ENCODE peak calls at places on chromosomes 11 and 22, in six cellular contexts. D is A549, W is GM12878, A is upper lobe of left lung, F is HepG2, M is K562. J is an unnamed sample.

GRCh38 chr11:64163951-64164350 is 2.0 kb downstream of the MACROD1 start:
- ATAC-seq in D (no peak), W (no peak), A (no peak), F (no peak), M (no peak), J (no peak)

GRCh38 chr11:74696488-74696887 is 34.7 kb downstream of the CHRDL2 start:
- ATAC-seq in D (peak; percentile 39), W (no peak), A (peak; percentile 13), F (no peak), M (no peak), J (peak; percentile 16)

GRCh38 chr11:11363674-11364073 is 10.6 kb upstream of the CSNK2A3 start:
- ATAC-seq in D (no peak), W (no peak), A (no peak), F (no peak), M (no peak), J (no peak)

GRCh38 chr11:128424867-128425285 is 162.5 kb downstream of the ETS1 start:
- ATAC-seq in D (no peak), W (no peak), A (peak; percentile 85), F (peak; percentile 98), M (no peak), J (peak; percentile 62)

GRCh38 chr11:73249858-73250773 is 22.0 kb upstream of the P2RY6 start:
- ATAC-seq in D (no peak), W (peak; percentile 16), A (no peak), F (no peak), M (no peak), J (no peak)

GRCh38 chr22:44351685-44352377 is 39.1 kb upstream of the SHISAL1 start:
- ATAC-seq in D (peak; percentile 71), W (no peak), A (peak; percentile 41), F (no peak), M (no peak), J (peak; percentile 80)

GRCh38 chr22:40250608-40251007 is 72.9 kb downstream of the TNRC6B start:
- ATAC-seq in D (no peak), W (peak; percentile 93), A (no peak), F (no peak), M (no peak), J (no peak)

GRCh38 chr22:23264610-23265388 is 84.5 kb downstream of the BCR start:
- ATAC-seq in D (no peak), W (peak; percentile 37), A (no peak), F (no peak), M (no peak), J (peak; percentile 50)

GRCh38 chr11:12547953-12548650 is 126.1 kb upstream of the TEAD1 start:
- ATAC-seq in D (no peak), W (no peak), A (no peak), F (peak; percentile 66), M (peak; percentile 28), J (no peak)

GRCh38 chr11:62645660-62645933 is 816 bp downstream of the GANAB start:
- ATAC-seq in D (peak; percentile 2), W (peak; percentile 3), A (no peak), F (no peak), M (peak; percentile 1), J (no peak)

GRCh38 chr11:126862664-126863247 is 137.8 kb downstream of the KIRREL3 start:
- ATAC-seq in D (no peak), W (peak; percentile 80), A (no peak), F (no peak), M (no peak), J (no peak)

GRCh38 chr11:1206391-1207271 is 16.2 kb upstream of the MUC5B start:
- ATAC-seq in D (no peak), W (no peak), A (no peak), F (no peak), M (no peak), J (no peak)

GRCh38 chr11:92190535-92191206 is 33.9 kb upstream of the FAT3 start:
- ATAC-seq in D (no peak), W (no peak), A (no peak), F (no peak), M (no peak), J (no peak)

GRCh38 chr11:80718611-80719291 is 1277.9 kb upstream of the TENM4 start:
- ATAC-seq in D (no peak), W (no peak), A (no peak), F (no peak), M (no peak), J (no peak)

GRCh38 chr11:59097113-59097708 is 9.8 kb upstream of the FAM111B start:
- ATAC-seq in D (peak; percentile 87), W (peak; percentile 70), A (peak; percentile 80), F (peak; percentile 77), M (peak; percentile 88), J (no peak)

GRCh38 chr22:27065259-27065658 is 407.9 kb downstream of the MIAT start:
- ATAC-seq in D (no peak), W (no peak), A (no peak), F (no peak), M (no peak), J (no peak)

GRCh38 chr11:90176069-90176468 is 41.6 kb downstream of the NAALAD2 start:
- ATAC-seq in D (no peak), W (no peak), A (no peak), F (no peak), M (no peak), J (no peak)

GRCh38 chr11:67302571-67303131 is 679 bp upstream of the SSH3 start:
- ATAC-seq in D (peak; percentile 61), W (no peak), A (peak; percentile 57), F (peak; percentile 50), M (no peak), J (peak; percentile 19)

GRCh38 chr11:65329503-65329902 is 4.1 kb upstream of the DPF2 start:
- ATAC-seq in D (no peak), W (no peak), A (no peak), F (no peak), M (no peak), J (no peak)
- H3K27ac ChIP-seq in D (peak overlapping the region; percentile 53), W (no peak overlapping the region), A (no peak overlapping the region), F (no peak overlapping the region), M (no peak overlapping the region), J (no peak overlapping the region)

GRCh38 chr11:111829185-111829968 is 42.0 kb downstream of the ALG9 start:
- ATAC-seq in D (no peak), W (peak; percentile 87), A (peak; percentile 56), F (no peak), M (no peak), J (peak; percentile 46)
- H3K4me1 ChIP-seq in D (no peaks in the 10 kb centered on the region), W (peaks cover 17% of the 10 kb centered on the region), A (no peaks in the 10 kb centered on the region), F (peaks cover 3% of the 10 kb centered on the region), M (no peaks in the 10 kb centered on the region), J (no peaks in the 10 kb centered on the region)

GRCh38 chr11:3073029-3073435 is 15.8 kb upstream of the CARS1 start:
- ATAC-seq in D (no peak), W (no peak), A (peak; percentile 12), F (no peak), M (no peak), J (peak; percentile 67)
- TF ChIP-seq EP300 in D (no peak), W (no peak), A (no peak), F (no peak), M (no peak), J (no peak)

DNA sequence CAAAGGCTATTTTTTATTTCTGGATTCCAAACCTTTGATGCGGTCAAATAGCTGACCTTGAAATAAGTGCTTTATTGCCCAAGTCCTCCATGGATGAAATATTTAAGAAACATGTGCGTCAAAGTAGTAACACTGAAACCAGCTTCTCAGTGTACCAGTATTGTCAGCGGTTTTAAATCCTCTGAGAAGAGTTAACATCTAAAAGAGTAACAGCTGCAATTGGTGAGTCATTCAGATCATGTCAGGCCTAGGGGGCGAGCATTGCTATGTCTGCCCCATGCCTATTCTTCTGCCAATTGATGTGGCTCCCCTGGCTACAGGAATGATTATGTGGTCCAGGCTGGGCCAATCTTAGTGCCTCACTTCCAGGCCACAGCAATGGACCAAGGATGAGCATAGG is 263.3 kb upstream of the SORL1-AS1 start:
- ATAC-seq in D (no peak), W (no peak), A (no peak), F (no peak), M (no peak), J (peak; percentile 80)
- H3K27ac ChIP-seq in D (no peak overlapping the region), W (no peak overlapping the region), A (no peak overlapping the region), F (no peak overlapping the region), M (no peak overlapping the region), J (peak overlapping the region; percentile 78)

GRCh38 chr11:69120096-69120875 is 35.4 kb upstream of the SMIM38 start:
- ATAC-seq in D (no peak), W (no peak), A (no peak), F (no peak), M (no peak), J (no peak)
- H3K4me1 ChIP-seq in D (peaks cover 48% of the 10 kb centered on the region), W (peaks cover 19% of the 10 kb centered on the region), A (peaks cover 36% of the 10 kb centered on the region), F (peaks cover 28% of the 10 kb centered on the region), M (peaks cover 30% of the 10 kb centered on the region), J (peaks cover 4% of the 10 kb centered on the region)

DNA sequence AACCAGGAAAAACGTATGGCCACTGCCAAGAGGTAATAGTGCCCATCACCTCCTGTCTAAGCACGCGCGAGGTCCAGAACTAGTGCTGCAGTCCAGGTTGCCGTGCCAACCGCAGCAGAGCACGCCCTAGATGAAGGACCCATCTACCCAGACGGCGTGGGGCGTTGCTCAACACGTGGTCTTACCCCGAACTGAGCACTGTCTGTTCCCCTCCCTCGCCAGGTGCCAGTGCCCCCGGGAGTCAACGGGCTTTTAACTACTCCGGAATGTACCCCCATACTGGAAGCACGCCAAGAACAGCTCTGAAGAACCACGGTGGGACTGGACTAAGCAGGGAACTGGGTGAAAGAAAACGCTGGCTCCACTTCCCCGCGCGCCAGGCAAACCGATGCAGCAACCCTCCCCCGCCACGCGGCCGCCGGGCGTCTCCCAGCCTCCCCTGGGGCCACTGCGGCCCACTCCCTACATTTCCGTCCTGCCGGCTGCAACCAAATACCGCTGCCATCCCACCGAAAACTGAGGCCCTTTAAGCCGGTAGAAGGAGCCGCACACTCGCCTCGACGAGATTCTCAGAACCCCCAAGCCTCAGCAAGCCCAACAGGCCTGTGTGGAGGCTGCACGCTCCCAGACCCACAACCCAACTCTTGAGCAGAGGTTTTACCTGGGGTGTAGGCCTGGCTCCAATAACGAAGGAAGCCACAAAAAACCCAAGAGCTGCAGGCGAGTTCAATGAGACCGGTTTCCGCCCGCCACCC is at the start of gene HSPA8:
- ATAC-seq in D (peak; percentile 64), W (peak; percentile 45), A (peak; percentile 44), F (peak; percentile 36), M (peak; percentile 16), J (peak; percentile 5)
- TF ChIP-seq EP300 in D (no peak), W (no peak), A (no peak), F (no peak), M (no peak), J (no peak)

GRCh38 chr22:41488596-41489385 is 19.9 kb downstream of the ACO2 start:
- ATAC-seq in D (no peak), W (no peak), A (no peak), F (no peak), M (no peak), J (no peak)
- H3K27ac ChIP-seq in D (no peak overlapping the region), W (no peak overlapping the region), A (no peak overlapping the region), F (no peak overlapping the region), M (no peak overlapping the region), J (peak overlapping the region; percentile 87)

DNA sequence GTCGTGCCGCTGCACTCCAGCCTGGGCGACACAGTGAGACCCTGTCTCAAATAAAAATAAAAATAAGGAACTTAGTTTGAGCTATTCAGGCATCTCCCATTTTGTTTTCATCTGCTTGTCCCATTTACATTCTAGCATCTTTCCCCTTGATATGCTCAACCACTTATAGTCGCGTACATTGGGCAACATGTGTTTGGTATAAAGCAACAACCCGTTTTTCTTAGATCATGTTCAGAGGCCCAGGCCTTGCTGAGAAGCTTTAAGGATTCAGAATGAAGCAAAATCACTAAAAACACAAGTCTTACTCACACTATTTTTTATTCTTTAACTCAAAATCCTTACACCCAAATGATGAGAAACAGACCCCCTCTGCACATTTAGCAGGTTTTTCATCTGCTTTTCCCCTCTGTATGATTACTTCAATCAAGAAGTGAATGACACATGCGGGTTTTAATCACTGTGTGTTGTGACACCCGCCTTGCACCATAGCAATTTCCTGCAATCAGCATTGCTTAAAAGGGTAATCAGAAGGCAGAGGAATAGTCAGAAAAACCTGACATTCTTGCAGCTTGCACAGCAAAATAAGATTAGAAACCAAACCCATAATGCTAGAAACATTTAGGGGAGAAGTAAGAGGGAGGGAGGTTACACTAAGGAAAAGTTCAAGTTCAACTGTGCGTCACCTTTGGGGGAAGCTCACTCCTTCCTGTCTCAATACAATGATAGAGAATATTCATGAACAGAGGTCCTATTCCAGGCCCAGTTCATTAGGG is 25.9 kb downstream of the ALG9 start:
- ATAC-seq in D (no peak), W (no peak), A (peak; percentile 34), F (no peak), M (no peak), J (no peak)
- H3K4me1 ChIP-seq in D (no peaks in the 10 kb centered on the region), W (no peaks in the 10 kb centered on the region), A (peaks cover 3% of the 10 kb centered on the region), F (peaks cover 16% of the 10 kb centered on the region), M (no peaks in the 10 kb centered on the region), J (no peaks in the 10 kb centered on the region)